ENCODE peak calls at places on chromosomes 5 and 9, in five cellular contexts. One of them, this sample, is unnamed.

GRCh38 chr5:151080620-151081425 is at the start of gene TNIP1:
- DNase-seq in HepG2: peak
- DNase-seq in A549: peak
- DNase-seq in K562: peak
- DNase-seq in H1: peak
- DNase-seq in this sample: peak

GRCh38 chr5:78008356-78008967 is 232.3 kb upstream of the TBCA start:
- DNase-seq in A549: peak
- DNase-seq in H1: no peak
- DNase-seq in K562: peak
- DNase-seq in HepG2: peak
- DNase-seq in this sample: peak

GRCh38 chr5:142896325-142897007 is 126.3 kb downstream of the ARHGAP26 start:
- DNase-seq in K562: no peak
- DNase-seq in A549: no peak
- DNase-seq in H1: no peak
- DNase-seq in HepG2: peak
- DNase-seq in this sample: no peak

GRCh38 chr9:109904666-109905065 is 124.7 kb downstream of the PALM2AKAP2 start:
- DNase-seq in A549: no peak
- DNase-seq in H1: no peak
- DNase-seq in K562: no peak
- DNase-seq in HepG2: no peak
- DNase-seq in this sample: no peak

GRCh38 chr9:92669527-92669889 is 423 bp downstream of the IPPK start:
- DNase-seq in H1: peak
- DNase-seq in A549: no peak
- DNase-seq in HepG2: no peak
- DNase-seq in K562: peak
- DNase-seq in this sample: no peak

GRCh38 chr5:63822633-63823032 is 139.6 kb downstream of the HTR1A start:
- DNase-seq in H1: no peak
- DNase-seq in HepG2: no peak
- DNase-seq in A549: no peak
- DNase-seq in K562: no peak
- DNase-seq in this sample: no peak

GRCh38 chr9:135858491-135859185 is 48.7 kb downstream of the CAMSAP1 start:
- DNase-seq in K562: no peak
- DNase-seq in H1: no peak
- DNase-seq in HepG2: no peak
- DNase-seq in A549: no peak
- DNase-seq in this sample: peak

GRCh38 chr5:68286612-68286912 is 71.0 kb downstream of the PIK3R1 start:
- DNase-seq in HepG2: no peak
- DNase-seq in A549: no peak
- DNase-seq in K562: no peak
- DNase-seq in H1: no peak
- DNase-seq in this sample: no peak

GRCh38 chr5:33195431-33196128 is 245.2 kb upstream of the TARS1 start:
- DNase-seq in K562: no peak
- DNase-seq in HepG2: no peak
- DNase-seq in H1: no peak
- DNase-seq in A549: peak
- DNase-seq in this sample: peak

GRCh38 chr5:128264567-128264966 is 181.0 kb downstream of the SLC12A2 start:
- DNase-seq in K562: no peak
- DNase-seq in HepG2: no peak
- DNase-seq in A549: no peak
- DNase-seq in H1: no peak
- DNase-seq in this sample: peak

GRCh38 chr9:109507421-109507838 is 9.3 kb upstream of the PTPN3 start:
- DNase-seq in HepG2: peak
- DNase-seq in A549: peak
- DNase-seq in H1: no peak
- DNase-seq in K562: no peak
- DNase-seq in this sample: peak

GRCh38 chr5:54867310-54867944 is 118.0 kb downstream of the ESM1 start:
- DNase-seq in H1: no peak
- DNase-seq in HepG2: peak
- DNase-seq in K562: peak
- DNase-seq in A549: peak
- DNase-seq in this sample: peak

GRCh38 chr9:133761641-133762248 is 23.6 kb upstream of the SARDH start:
- DNase-seq in K562: no peak
- DNase-seq in HepG2: no peak
- DNase-seq in A549: no peak
- DNase-seq in H1: no peak
- DNase-seq in this sample: no peak

GRCh38 chr5:78783434-78784130 is 135.0 kb upstream of the LHFPL2 start:
- DNase-seq in K562: no peak
- DNase-seq in H1: no peak
- DNase-seq in A549: no peak
- DNase-seq in HepG2: no peak
- DNase-seq in this sample: no peak

GRCh38 chr9:113350937-113351336 is 1.6 kb downstream of the BSPRY start:
- DNase-seq in A549: no peak
- DNase-seq in K562: no peak
- DNase-seq in H1: no peak
- DNase-seq in HepG2: no peak
- DNase-seq in this sample: no peak

GRCh38 chr9:79946718-79947117 is 375.0 kb downstream of the TLE4 start:
- DNase-seq in H1: no peak
- DNase-seq in A549: no peak
- DNase-seq in K562: no peak
- DNase-seq in HepG2: no peak
- DNase-seq in this sample: peak

GRCh38 chr5:74643160-74643562 is 2.6 kb upstream of the ENC1 start:
- DNase-seq in H1: no peak
- DNase-seq in K562: no peak
- DNase-seq in HepG2: peak
- DNase-seq in A549: peak
- DNase-seq in this sample: peak

GRCh38 chr9:34179528-34180138 is 790 bp downstream of the UBAP1 start:
- DNase-seq in H1: no peak
- DNase-seq in A549: peak
- DNase-seq in HepG2: no peak
- DNase-seq in K562: peak
- DNase-seq in this sample: peak

DNA sequence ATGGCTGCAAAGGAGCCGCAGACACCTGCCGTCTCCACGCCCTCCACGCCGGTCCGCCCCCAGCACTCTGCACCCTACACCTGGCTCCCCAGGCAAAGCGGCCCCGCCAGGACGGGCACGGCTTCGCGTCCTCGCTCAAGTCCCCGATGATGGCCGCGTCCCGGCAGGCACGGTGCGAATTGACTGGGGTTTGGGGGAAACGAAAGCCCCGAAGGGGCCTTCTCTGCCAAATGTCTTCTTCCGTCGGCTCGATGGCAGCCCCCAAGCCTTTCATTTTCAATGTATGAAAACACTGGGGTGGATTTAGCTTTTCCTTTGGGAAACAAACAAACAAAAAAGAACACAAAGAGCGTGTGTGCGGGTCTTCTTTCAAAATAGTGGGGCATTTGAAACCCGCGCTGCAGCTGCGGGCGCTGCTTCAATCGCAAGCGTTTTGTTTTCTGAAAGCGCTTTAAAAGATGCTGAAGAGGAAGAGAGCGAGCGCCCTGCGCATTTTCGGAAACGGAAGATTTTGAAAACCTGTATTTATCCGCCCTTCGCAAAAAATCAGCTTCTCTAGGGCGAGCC is 160.0 kb downstream of the RMI1 start:
- DNase-seq in A549: no peak
- DNase-seq in K562: no peak
- DNase-seq in HepG2: no peak
- DNase-seq in H1: peak
- DNase-seq in this sample: peak
- TF ChIP-seq MAFK in A549: no peak
- TF ChIP-seq MAFK in K562: no peak
- TF ChIP-seq MAFK in HepG2: no peak
- TF ChIP-seq MAFK in H1: no peak
- TF ChIP-seq MAFK in this sample: no peak

GRCh38 chr9:15617782-15618181 is 64.9 kb downstream of the CCDC171 start:
- DNase-seq in K562: no peak
- DNase-seq in HepG2: no peak
- DNase-seq in A549: no peak
- DNase-seq in H1: no peak
- DNase-seq in this sample: no peak

GRCh38 chr9:15618540-15619331 is 65.9 kb downstream of the CCDC171 start:
- DNase-seq in A549: no peak
- DNase-seq in K562: no peak
- DNase-seq in HepG2: no peak
- DNase-seq in H1: no peak
- DNase-seq in this sample: no peak

DNA sequence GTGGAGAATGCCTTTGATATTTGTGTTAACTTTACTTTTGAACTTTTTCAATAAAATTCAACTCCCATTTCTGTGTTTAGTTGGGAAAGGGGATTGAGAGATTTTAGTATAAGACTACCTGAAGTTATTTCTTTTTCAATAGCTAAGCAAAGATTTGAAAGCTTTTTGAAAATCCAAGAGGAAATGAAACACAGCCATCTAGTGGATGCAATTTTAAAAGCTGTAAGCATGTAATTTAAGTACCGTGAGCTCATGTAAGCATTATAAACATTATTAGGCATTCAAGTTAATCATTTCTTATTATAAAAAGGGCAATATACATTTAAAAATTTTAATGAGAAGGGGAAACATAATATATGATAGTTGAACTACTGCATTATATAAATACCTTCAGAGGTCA is 69.8 kb downstream of the CCDC171 start:
- DNase-seq in A549: peak
- DNase-seq in HepG2: no peak
- DNase-seq in H1: no peak
- DNase-seq in K562: no peak
- DNase-seq in this sample: peak
- TF ChIP-seq MAFK in A549: no peak
- TF ChIP-seq MAFK in HepG2: no peak
- TF ChIP-seq MAFK in H1: no peak
- TF ChIP-seq MAFK in K562: no peak
- TF ChIP-seq MAFK in this sample: no peak

GRCh38 chr9:123102380-123103113 is 69.1 kb downstream of the GPR21 start:
- DNase-seq in H1: no peak
- DNase-seq in A549: no peak
- DNase-seq in HepG2: no peak
- DNase-seq in K562: no peak
- DNase-seq in this sample: peak
- TF ChIP-seq MAFK in H1: no peak
- TF ChIP-seq MAFK in A549: no peak
- TF ChIP-seq MAFK in HepG2: no peak
- TF ChIP-seq MAFK in K562: no peak
- TF ChIP-seq MAFK in this sample: no peak

DNA sequence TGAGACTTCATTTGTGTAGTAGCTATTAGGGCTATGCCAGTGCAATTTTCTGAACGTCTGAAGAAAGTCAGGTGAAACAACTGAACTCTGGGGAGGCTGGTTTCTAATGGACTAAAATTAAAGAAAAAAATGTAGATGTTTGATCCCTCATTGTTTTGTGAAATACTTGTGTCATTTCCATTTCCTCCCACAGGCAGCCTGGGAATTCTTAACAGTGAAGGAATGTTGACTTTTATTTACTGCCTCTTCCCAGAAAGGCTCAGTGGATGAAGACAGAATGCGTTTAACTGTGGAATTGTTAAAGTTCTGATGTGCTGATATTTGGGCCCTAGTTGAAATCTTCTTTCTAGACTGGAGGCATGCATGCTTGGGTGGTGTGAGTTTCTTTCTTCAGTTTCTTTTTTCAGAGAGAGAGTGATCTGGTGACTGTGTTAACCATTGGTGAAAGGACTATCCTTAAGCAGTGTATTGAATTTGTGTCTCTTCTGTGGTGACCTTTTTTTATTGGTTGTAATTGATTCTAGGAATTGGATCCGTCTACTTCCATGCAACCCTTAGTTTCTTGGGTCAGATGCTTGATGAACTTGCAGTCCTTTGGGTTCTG is 15.5 kb downstream of the ACER2 start:
- DNase-seq in H1: no peak
- DNase-seq in HepG2: no peak
- DNase-seq in K562: no peak
- DNase-seq in A549: no peak
- DNase-seq in this sample: no peak
- TF ChIP-seq MAFK in H1: no peak
- TF ChIP-seq MAFK in HepG2: no peak
- TF ChIP-seq MAFK in K562: no peak
- TF ChIP-seq MAFK in A549: no peak
- TF ChIP-seq MAFK in this sample: no peak

GRCh38 chr5:6712136-6712581 is 1.1 kb upstream of the TENT4A start:
- DNase-seq in A549: peak
- DNase-seq in HepG2: peak
- DNase-seq in H1: peak
- DNase-seq in K562: peak
- DNase-seq in this sample: peak
- TF ChIP-seq MAFK in A549: no peak
- TF ChIP-seq MAFK in HepG2: no peak
- TF ChIP-seq MAFK in H1: no peak
- TF ChIP-seq MAFK in K562: no peak
- TF ChIP-seq MAFK in this sample: no peak

DNA sequence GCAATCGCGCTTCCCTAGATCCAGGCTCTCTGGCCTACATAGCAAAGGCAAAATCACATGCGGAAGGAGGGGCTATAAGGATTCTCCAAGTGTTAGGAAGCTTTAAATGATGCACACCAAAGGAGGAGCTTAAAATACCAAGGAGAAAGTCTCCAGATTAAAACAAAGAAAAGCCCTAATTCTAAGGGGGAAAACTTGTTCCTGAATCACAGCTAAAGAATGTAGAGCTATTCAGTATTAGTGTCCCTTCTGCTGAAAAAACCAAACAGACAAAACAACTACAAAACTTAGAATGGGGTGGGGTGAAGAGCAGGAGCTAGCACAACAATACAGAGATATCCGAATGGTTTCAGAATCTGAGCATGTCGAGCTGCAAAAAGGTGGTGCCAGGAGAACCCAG is 213.7 kb downstream of the DCP2 start:
- DNase-seq in H1: no peak
- DNase-seq in A549: no peak
- DNase-seq in HepG2: no peak
- DNase-seq in K562: no peak
- DNase-seq in this sample: peak
- TF ChIP-seq MAFK in H1: no peak
- TF ChIP-seq MAFK in A549: no peak
- TF ChIP-seq MAFK in HepG2: no peak
- TF ChIP-seq MAFK in K562: no peak
- TF ChIP-seq MAFK in this sample: no peak

DNA sequence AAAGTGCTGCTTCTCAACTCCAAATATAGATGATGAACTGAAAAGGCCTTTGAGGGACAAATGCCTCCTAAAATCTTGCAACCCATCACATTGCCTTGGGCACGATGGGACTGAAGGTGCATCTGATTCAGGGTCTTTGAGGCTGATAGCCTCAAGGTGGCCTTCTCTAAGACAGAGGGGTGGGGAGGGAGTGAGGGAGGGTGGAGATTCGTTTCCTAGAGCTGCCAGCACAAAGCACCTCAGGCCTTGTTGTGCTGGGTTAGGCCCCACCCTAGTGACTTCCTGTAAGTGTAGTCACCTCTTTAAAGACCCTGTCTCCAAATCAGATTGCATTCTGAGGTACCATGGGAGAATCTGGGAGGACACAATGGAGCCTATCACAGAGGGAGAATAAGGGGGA is 57.1 kb downstream of the BARX1 start:
- DNase-seq in A549: no peak
- DNase-seq in H1: no peak
- DNase-seq in HepG2: no peak
- DNase-seq in K562: no peak
- DNase-seq in this sample: no peak
- TF ChIP-seq MAFK in A549: no peak
- TF ChIP-seq MAFK in H1: no peak
- TF ChIP-seq MAFK in HepG2: no peak
- TF ChIP-seq MAFK in K562: no peak
- TF ChIP-seq MAFK in this sample: no peak